ENCODE peak calls at places on chromosomes 13 and 19, in ten cellular contexts. J is germinal center; S is WTC11; P is keratinocyte; U is fibroblast of lung; M is heart left ventricle; L is mesenchymal stem cell; N is foreskin melanocyte; T is T-helper 17 cell; C is stimulated activated CD4-positive, alpha-beta T cell treated with anti-CD3 and anti-CD28 coated beads, Interleukin-4, amount 100 ng/mL, for 1 hour. X is an unnamed sample.

GRCh38 chr19:7899751-7900352 is 3.8 kb upstream of the MAP2K7 start:
- DNase-seq in J (no peak), S (no peak), P (no peak), U (no peak), M (no peak), L (no peak), N (no peak), T (no peak), C (no peak), X (no peak)

GRCh38 chr13:46893221-46893620 is 3.6 kb downstream of the HTR2A start:
- DNase-seq in J (no peak), S (peak), P (no peak), U (no peak), M (no peak), L (no peak), N (no peak), T (no peak), C (no peak), X (no peak)

GRCh38 chr13:81686877-81687276 is 1346.0 kb upstream of the SPRY2 start:
- DNase-seq in J (no peak), S (no peak), P (no peak), U (peak), M (no peak), L (peak), N (no peak), T (no peak), C (no peak), X (no peak)

GRCh38 chr19:58569943-58570670 is 3.0 kb downstream of the MZF1 start:
- DNase-seq in J (no peak), S (peak), P (no peak), U (no peak), M (peak), L (no peak), N (no peak), T (no peak), C (peak), X (no peak)

GRCh38 chr19:6572217-6572616 is 18.7 kb downstream of the CD70 start:
- DNase-seq in J (no peak), S (no peak), P (no peak), U (no peak), M (peak), L (no peak), N (no peak), T (no peak), C (no peak), X (no peak)

GRCh38 chr19:47511128-47511517 is 3.7 kb downstream of the NAPA start:
- DNase-seq in J (no peak), S (no peak), P (no peak), U (no peak), M (peak), L (no peak), N (no peak), T (no peak), C (no peak), X (no peak)

GRCh38 chr19:50639121-50640112 is at the start of gene SYT3:
- DNase-seq in J (peak), S (peak), P (no peak), U (peak), M (peak), L (no peak), N (no peak), T (peak), C (peak), X (no peak)

GRCh38 chr13:29909975-29910674 is 59.7 kb upstream of the UBL3 start:
- DNase-seq in J (no peak), S (no peak), P (no peak), U (peak), M (peak), L (peak), N (peak), T (no peak), C (no peak), X (peak)

GRCh38 chr19:4375164-4375619 is 25.2 kb downstream of the SH3GL1 start:
- DNase-seq in J (no peak), S (peak), P (peak), U (no peak), M (peak), L (peak), N (no peak), T (no peak), C (no peak), X (no peak)

GRCh38 chr19:33413426-33413725 is 39.9 kb downstream of the CEBPG start:
- DNase-seq in J (no peak), S (no peak), P (no peak), U (no peak), M (peak), L (no peak), N (no peak), T (no peak), C (no peak), X (no peak)

GRCh38 chr13:48265217-48265815 is 32.3 kb downstream of the ITM2B start:
- DNase-seq in J (peak), S (no peak), P (no peak), U (no peak), M (no peak), L (no peak), N (no peak), T (no peak), C (no peak), X (no peak)

X was measured in T1000.